ENCODE peak calls at places on chromosomes 3 and 15, in nine cellular contexts. S, K, W, O, M, C, L, X and T are unnamed samples. For H3K4me1, the result is how much of the 10 kb centered on the place peaks cover.

GRCh38 chr3:187986514-187986934 is 167.4 kb upstream of the LPP start:
- DNase-seq in X (no peak), K (no peak), M (no peak), W (no peak), L (peak), C (peak), O (no peak), S (no peak), T (no peak)

GRCh38 chr15:68730491-68731317 is 90.0 kb downstream of the ANP32A start:
- DNase-seq in O (peak), S (peak), W (peak), M (peak), L (peak), C (peak), K (peak), X (peak), T (peak)

GRCh38 chr3:140470211-140470610 is 207.7 kb upstream of the TRIM42 start:
- DNase-seq in O (no peak), W (no peak), C (no peak), S (no peak), L (no peak), K (no peak), X (no peak), M (no peak), T (no peak)

GRCh38 chr15:62360286-62360685 is 195.2 kb upstream of the C2CD4B start:
- DNase-seq in L (no peak), W (peak), S (no peak), O (no peak), C (no peak), K (no peak), X (no peak), M (no peak), T (peak)

GRCh38 chr3:31403197-31403596 is 129.5 kb upstream of the STT3B start:
- DNase-seq in K (no peak), M (no peak), L (no peak), O (no peak), C (no peak), S (no peak), X (no peak), W (no peak), T (no peak)

GRCh38 chr3:58529516-58530353 is 7.3 kb downstream of the ACOX2 start:
- DNase-seq in W (no peak), L (peak), M (peak), S (no peak), K (no peak), X (peak), O (no peak), C (no peak), T (no peak)

GRCh38 chr15:65423977-65424679 is 1.4 kb upstream of the IGDCC4 start:
- DNase-seq in K (no peak), L (peak), C (peak), X (no peak), O (no peak), S (no peak), M (no peak), W (no peak), T (no peak)

GRCh38 chr15:76174654-76175053 is 114.9 kb downstream of the TMEM266 start:
- DNase-seq in X (no peak), S (no peak), W (no peak), K (no peak), L (no peak), C (no peak), M (no peak), O (no peak), T (no peak)

GRCh38 chr15:55907797-55908196 is 85.6 kb downstream of the NEDD4 start:
- DNase-seq in M (peak), X (no peak), S (no peak), K (no peak), C (peak), L (no peak), W (no peak), O (no peak), T (no peak)

GRCh38 chr3:116939550-116939949 is 230.0 kb downstream of the TUSC7 start:
- DNase-seq in M (no peak), L (no peak), K (no peak), S (no peak), X (no peak), O (no peak), C (no peak), W (no peak), T (peak)

GRCh38 chr3:33064929-33065328 is 32.0 kb downstream of the GLB1 start:
- DNase-seq in M (no peak), O (peak), X (peak), K (no peak), W (no peak), L (no peak), C (no peak), S (no peak), T (no peak)

GRCh38 chr15:80561500-80561899 is 133.6 kb upstream of the ABHD17C start:
- DNase-seq in M (no peak), L (no peak), C (no peak), O (no peak), S (no peak), K (no peak), W (no peak), X (no peak), T (no peak)

GRCh38 chr15:74505837-74506514 is 35.0 kb upstream of the ARID3B start:
- DNase-seq in L (no peak), C (peak), X (no peak), O (no peak), S (no peak), W (no peak), M (no peak), K (no peak), T (no peak)

GRCh38 chr15:45199136-45199810 is 11.5 kb upstream of the SHF start:
- DNase-seq in K (no peak), M (no peak), C (peak), X (peak), W (peak), O (no peak), L (no peak), S (no peak), T (peak)

GRCh38 chr3:57961828-57962447 is 46.3 kb upstream of the FLNB start:
- DNase-seq in W (no peak), C (no peak), L (peak), O (no peak), S (no peak), X (peak), M (no peak), K (no peak), T (no peak)

GRCh38 chr3:16907245-16907644 is 22.5 kb downstream of the PLCL2 start:
- DNase-seq in O (no peak), L (peak), C (peak), W (no peak), S (no peak), X (no peak), K (no peak), M (no peak), T (no peak)

GRCh38 chr3:126939347-126939735 is 43.6 kb upstream of the PLXNA1 start:
- DNase-seq in M (no peak), O (no peak), C (no peak), L (no peak), W (no peak), S (no peak), X (no peak), K (no peak), T (no peak)

GRCh38 chr3:46576899-46577298 is 10.8 kb upstream of the LRRC2 start:
- DNase-seq in S (no peak), W (no peak), C (no peak), L (no peak), M (peak), O (no peak), K (no peak), X (no peak), T (no peak)

GRCh38 chr15:33526532-33526931 is 215.8 kb downstream of the RYR3 start:
- DNase-seq in X (no peak), K (no peak), O (no peak), W (no peak), S (no peak), C (no peak), L (no peak), M (no peak), T (no peak)

GRCh38 chr3:129824926-129825541 is 68.5 kb downstream of the TMCC1 start:
- DNase-seq in X (peak), L (peak), S (no peak), K (peak), W (no peak), O (peak), M (peak), C (peak), T (peak)

GRCh38 chr3:175585898-175586297 is 726.8 kb downstream of the NAALADL2 start:
- DNase-seq in S (no peak), M (no peak), L (no peak), O (no peak), C (peak), W (no peak), X (no peak), K (no peak), T (no peak)

GRCh38 chr3:193085655-193086054 is 155.4 kb upstream of the PLAAT1 start:
- DNase-seq in K (no peak), X (no peak), L (no peak), W (no peak), O (no peak), M (no peak), S (no peak), C (no peak), T (no peak)

GRCh38 chr3:193086688-193087087 is 154.3 kb upstream of the PLAAT1 start:
- DNase-seq in C (no peak), M (peak), L (no peak), K (no peak), S (no peak), W (no peak), O (no peak), X (no peak), T (no peak)

GRCh38 chr3:193078996-193079731 is 161.5 kb upstream of the MB21D2 start:
- DNase-seq in S (no peak), L (no peak), K (no peak), M (no peak), X (no peak), W (no peak), C (no peak), O (no peak), T (no peak)

DNA sequence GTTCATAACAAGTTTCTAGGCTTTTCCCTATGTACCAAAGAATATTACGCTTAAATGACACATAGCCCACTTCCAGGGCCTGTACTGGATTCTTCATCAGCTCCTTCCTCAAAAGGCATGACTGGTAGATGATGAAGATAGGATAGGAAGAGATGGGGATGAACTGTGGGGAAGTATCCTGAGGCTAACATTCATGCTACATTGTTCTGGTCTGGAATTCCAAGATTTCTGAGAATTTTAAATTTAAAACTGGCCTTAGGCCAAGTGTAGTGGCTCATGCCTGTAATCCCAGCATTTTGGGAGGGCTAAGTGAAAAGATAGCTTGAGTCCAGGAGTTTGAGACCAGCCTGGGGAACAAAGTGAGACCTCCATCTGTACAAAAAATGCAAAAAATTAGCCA is 160.2 kb upstream of the PLAAT1 start:
- DNase-seq in W (no peak), C (no peak), O (no peak), M (no peak), S (no peak), L (no peak), K (no peak), X (no peak), T (no peak)
- H3K27ac ChIP-seq in W (no peak), C (no peak), O (no peak), M (no peak), S (no peak), L (no peak), K (no peak), X (no peak), T (no peak)

GRCh38 chr15:42071717-42072116 is 22.6 kb downstream of the PLA2G4D start:
- DNase-seq in X (no peak), M (no peak), K (no peak), O (no peak), W (peak), C (no peak), L (no peak), S (no peak), T (no peak)

GRCh38 chr15:42073418-42073817 is 20.9 kb downstream of the PLA2G4D start:
- DNase-seq in X (no peak), C (no peak), O (no peak), L (no peak), W (peak), K (no peak), S (no peak), M (peak), T (no peak)

GRCh38 chr15:42070966-42071350 is 23.4 kb downstream of the PLA2G4D start:
- DNase-seq in C (no peak), L (no peak), W (peak), M (no peak), X (no peak), K (no peak), O (no peak), S (no peak), T (no peak)

GRCh38 chr15:42070276-42070965 is 23.9 kb downstream of the PLA2G4D start:
- DNase-seq in L (no peak), O (no peak), S (no peak), K (no peak), M (no peak), X (no peak), C (no peak), W (peak), T (no peak)

DNA sequence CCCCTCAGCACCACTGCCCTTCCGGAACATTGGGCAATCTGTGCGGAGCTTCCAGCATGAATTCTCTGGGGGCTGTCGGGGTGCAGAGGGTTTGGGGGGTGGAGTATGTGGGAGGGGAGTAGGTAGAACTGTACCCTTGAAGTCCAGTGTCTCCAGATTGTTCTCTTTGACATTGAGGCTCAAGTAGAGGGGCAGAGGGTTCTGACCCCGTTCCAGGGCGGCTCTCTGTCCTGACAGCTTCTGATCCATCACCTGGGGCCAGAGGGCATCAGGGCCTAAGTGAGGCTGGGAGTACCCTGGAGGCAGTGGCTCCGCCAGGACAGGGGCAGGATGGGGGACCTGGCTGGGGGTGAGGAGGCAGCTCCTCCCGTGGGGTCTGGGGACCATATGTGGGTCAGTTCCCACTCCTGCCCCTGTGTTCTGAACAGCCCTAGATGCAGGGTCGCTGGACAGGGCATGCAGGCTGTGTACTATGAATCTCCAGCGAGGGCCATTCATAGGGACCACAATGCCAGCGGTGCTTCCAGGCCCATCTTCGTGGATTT is 22.1 kb downstream of the PLA2G4D start:
- DNase-seq in X (no peak), K (no peak), C (no peak), W (peak), S (no peak), M (no peak), L (no peak), O (no peak), T (no peak)
- TF ChIP-seq CTCF in X (no peak), K (no peak), C (no peak), W (no peak), S (no peak), M (no peak), L (no peak), O (no peak), T (no peak)

GRCh38 chr3:100005670-100006393 is 108.5 kb downstream of the FILIP1L start:
- DNase-seq in S (no peak), C (no peak), X (no peak), O (no peak), K (no peak), W (no peak), L (no peak), M (no peak), T (no peak)

GRCh38 chr3:100004931-100005330 is 109.4 kb downstream of the FILIP1L start:
- DNase-seq in O (no peak), C (no peak), X (no peak), S (no peak), W (no peak), K (peak), L (no peak), M (no peak), T (no peak)

GRCh38 chr3:100001514-100002270 is 112.6 kb downstream of the FILIP1L start:
- DNase-seq in S (no peak), M (no peak), O (no peak), L (no peak), X (no peak), C (no peak), W (no peak), K (no peak), T (no peak)

GRCh38 chr3:100002599-100003350 is 111.5 kb downstream of the FILIP1L start:
- DNase-seq in S (peak), C (peak), M (peak), O (no peak), W (peak), X (no peak), K (no peak), L (peak), T (peak)

GRCh38 chr3:100003609-100004503 is 110.4 kb downstream of the FILIP1L start:
- DNase-seq in X (no peak), L (no peak), K (no peak), C (no peak), M (no peak), S (no peak), O (no peak), W (no peak), T (no peak)
- H3K4me1 ChIP-seq in X (under half), L (under half), K (under half), C (under half), M (under half), S (under half), O (under half), W (under half), T (half or more)

DNA sequence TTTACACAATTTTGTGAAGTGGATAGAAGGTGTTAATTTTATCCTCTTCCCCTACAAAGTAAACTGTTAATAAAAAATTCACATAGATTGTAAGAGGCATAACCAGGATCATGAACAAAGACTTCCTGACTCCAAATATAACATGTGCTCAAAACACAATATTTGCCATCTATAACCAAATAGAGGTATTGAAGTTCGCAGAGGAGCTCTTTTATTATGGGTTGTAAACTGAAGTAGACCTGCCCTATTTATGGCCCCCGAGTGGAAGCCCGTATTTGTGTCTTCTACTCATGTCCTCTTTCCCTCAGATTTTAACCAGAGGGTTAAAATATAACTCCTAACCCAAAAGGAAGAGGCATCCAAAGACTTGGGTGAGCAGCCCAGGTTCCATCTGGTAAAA is 285.6 kb upstream of the COL8A1 start:
- DNase-seq in S (no peak), C (no peak), O (no peak), L (no peak), K (no peak), X (no peak), M (no peak), W (no peak), T (no peak)
- H3K27ac ChIP-seq in S (no peak), C (no peak), O (no peak), L (no peak), K (no peak), X (no peak), M (no peak), W (no peak), T (no peak)

DNA sequence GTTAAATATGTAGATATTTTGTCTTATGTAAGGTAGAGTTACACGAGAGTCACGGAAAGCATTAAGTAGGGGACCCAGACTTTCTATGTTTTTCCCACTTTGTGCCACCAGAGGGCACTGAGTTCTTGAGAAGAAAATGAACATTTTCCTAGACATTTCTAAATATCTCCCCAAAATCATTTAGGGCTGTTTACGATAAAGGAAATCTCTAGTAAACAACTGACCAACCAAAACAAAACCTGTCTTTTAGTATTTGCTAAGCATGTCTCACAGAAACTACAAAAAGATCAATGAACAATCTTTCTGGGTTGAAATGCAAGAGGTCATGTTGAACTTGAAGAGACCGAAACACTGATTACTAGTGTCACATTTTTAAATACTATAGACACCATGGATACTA is 16.1 kb downstream of the POU1F1 start:
- DNase-seq in W (peak), L (peak), S (no peak), C (peak), M (peak), O (peak), K (no peak), X (peak), T (peak)
- TF ChIP-seq CTCF in W (peak), L (peak), S (peak), C (peak), M (peak), O (peak), K (peak), X (peak), T (peak)

DNA sequence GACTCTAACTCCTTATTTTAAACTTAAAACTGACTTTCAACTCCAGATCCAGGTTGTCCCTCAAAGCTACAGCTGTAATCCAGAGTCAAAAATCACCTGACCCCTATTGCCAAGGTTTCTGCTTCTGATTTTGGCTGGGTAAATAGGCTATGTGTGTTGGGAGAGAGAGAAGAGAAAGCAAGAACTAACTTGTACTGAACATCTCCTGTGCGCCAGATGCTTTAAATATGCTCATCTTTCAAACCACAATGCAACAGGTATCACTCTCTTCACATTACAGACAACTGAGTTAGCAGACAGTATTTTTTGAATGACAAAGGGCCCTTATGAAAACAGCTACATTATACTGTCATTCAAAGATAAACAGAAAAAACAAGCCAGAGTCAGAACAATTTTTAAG is 7.0 kb downstream of the WWTR1 start:
- DNase-seq in C (no peak), S (no peak), O (no peak), W (no peak), L (no peak), X (no peak), K (no peak), M (no peak), T (no peak)
- H3K4me1 ChIP-seq in C (under half), S (under half), O (under half), W (under half), L (under half), X (under half), K (under half), M (under half), T (under half)

GRCh38 chr3:48581621-48582481 is 13.3 kb downstream of the COL7A1 start:
- DNase-seq in O (no peak), M (no peak), X (no peak), L (no peak), C (no peak), K (no peak), W (no peak), S (no peak), T (no peak)
- H3K27ac ChIP-seq in O (no peak), M (no peak), X (no peak), L (no peak), C (no peak), K (no peak), W (no peak), S (no peak), T (no peak)